ENCODE peak calls at places on chromosomes 16 and 17, in four cellular contexts. B, N, K and W are unnamed samples.

GRCh38 chr17:68613739-68614298 is 12.7 kb upstream of the FAM20A start:
- DNase-seq in B (no peak), K (peak), N (no peak), W (peak)

GRCh38 chr17:73371285-73371684 is 59.5 kb upstream of the CDC42EP4 start:
- DNase-seq in B (no peak), N (peak), K (peak), W (no peak)

GRCh38 chr16:31107465-31107867 is 720 bp upstream of the BCKDK start:
- DNase-seq in N (no peak), B (no peak), K (no peak), W (peak)

GRCh38 chr16:21568502-21569189 is 30.7 kb upstream of the METTL9 start:
- DNase-seq in K (no peak), B (no peak), N (no peak), W (no peak)

GRCh38 chr17:51770031-51770759 is 388.3 kb downstream of the CA10 start:
- DNase-seq in K (no peak), B (no peak), N (no peak), W (no peak)

GRCh38 chr17:37465058-37465616 is 24.6 kb upstream of the DUSP14 start:
- DNase-seq in B (no peak), K (no peak), N (no peak), W (no peak)

GRCh38 chr17:39143552-39144093 is 7.8 kb downstream of the PLXDC1 start:
- DNase-seq in K (no peak), B (no peak), N (no peak), W (no peak)

GRCh38 chr16:50038756-50039529 is 13.9 kb downstream of the CNEP1R1 start:
- DNase-seq in B (peak), N (no peak), K (no peak), W (no peak)

GRCh38 chr17:9982159-9982558 is 77.1 kb upstream of the RCVRN start:
- DNase-seq in K (no peak), N (no peak), B (no peak), W (no peak)

GRCh38 chr17:4297351-4297750 is 33.6 kb upstream of the ANKFY1 start:
- DNase-seq in K (no peak), N (no peak), B (no peak), W (no peak)

GRCh38 chr16:73053379-73054130 is 5.6 kb upstream of the ZFHX3 start:
- DNase-seq in K (peak), N (no peak), B (no peak), W (no peak)

GRCh38 chr16:68517606-68518161 is 21.4 kb upstream of the ZFP90 start:
- DNase-seq in B (no peak), K (no peak), N (no peak), W (no peak)

GRCh38 chr16:68519225-68519745 is 19.8 kb upstream of the ZFP90 start:
- DNase-seq in K (no peak), N (no peak), B (no peak), W (no peak)

GRCh38 chr16:68524069-68524820 is 14.8 kb upstream of the ZFP90 start:
- DNase-seq in K (no peak), B (no peak), N (no peak), W (no peak)

GRCh38 chr16:68526143-68526781 is 12.8 kb upstream of the ZFP90 start:
- DNase-seq in N (no peak), B (no peak), K (no peak), W (no peak)

GRCh38 chr16:68520649-68521086 is 18.4 kb upstream of the ZFP90 start:
- DNase-seq in B (peak), N (peak), K (peak), W (peak)
- H3K4me3 ChIP-seq in B (peak), N (peak), K (peak), W (no peak)

GRCh38 chr17:71966055-71966454 is 154.8 kb upstream of the SOX9 start:
- DNase-seq in K (no peak), B (no peak), N (no peak), W (no peak)

GRCh38 chr17:71963791-71964190 is 157.0 kb upstream of the SOX9 start:
- DNase-seq in B (no peak), K (no peak), N (no peak), W (no peak)

GRCh38 chr17:71964559-71964958 is 156.3 kb upstream of the SOX9 start:
- DNase-seq in B (no peak), K (no peak), N (no peak), W (no peak)

GRCh38 chr17:71966459-71967313 is 154.1 kb upstream of the SOX9 start:
- DNase-seq in B (no peak), K (peak), N (no peak), W (no peak)

GRCh38 chr17:71963341-71963740 is 157.5 kb upstream of the SOX9 start:
- DNase-seq in B (no peak), K (no peak), N (no peak), W (no peak)
- TF ChIP-seq CTCF in B (no peak), K (no peak), N (no peak), W (no peak)

DNA sequence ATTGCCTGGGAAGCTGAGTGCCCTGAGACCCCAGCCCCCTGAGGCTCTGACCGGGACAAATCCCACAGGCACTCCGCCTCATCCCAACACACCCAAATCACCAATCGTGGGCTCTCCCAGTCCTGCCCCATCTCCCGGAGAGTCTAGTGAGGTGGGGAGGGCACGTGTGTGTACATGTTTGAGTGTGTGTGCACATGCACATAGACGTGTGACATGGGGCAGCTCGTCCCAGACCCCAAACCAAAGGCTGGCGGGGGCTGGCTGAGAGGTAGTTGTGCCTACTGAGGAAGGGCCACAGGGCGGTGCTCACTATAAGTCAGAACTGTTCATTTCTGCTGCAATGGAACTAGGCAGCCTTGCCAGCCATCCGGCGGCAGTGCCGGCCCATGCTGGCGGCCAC is 8.6 kb downstream of the SNAI3 start:
- DNase-seq in K (no peak), B (no peak), N (no peak), W (no peak)
- H3K4me3 ChIP-seq in K (no peak), B (no peak), N (no peak), W (no peak)

GRCh38 chr17:28760987-28761562 is 17.3 kb downstream of the TRAF4 start:
- DNase-seq in K (peak), B (no peak), N (no peak), W (no peak)
- TF ChIP-seq CTCF in K (no peak), B (no peak), N (no peak), W (no peak)

DNA sequence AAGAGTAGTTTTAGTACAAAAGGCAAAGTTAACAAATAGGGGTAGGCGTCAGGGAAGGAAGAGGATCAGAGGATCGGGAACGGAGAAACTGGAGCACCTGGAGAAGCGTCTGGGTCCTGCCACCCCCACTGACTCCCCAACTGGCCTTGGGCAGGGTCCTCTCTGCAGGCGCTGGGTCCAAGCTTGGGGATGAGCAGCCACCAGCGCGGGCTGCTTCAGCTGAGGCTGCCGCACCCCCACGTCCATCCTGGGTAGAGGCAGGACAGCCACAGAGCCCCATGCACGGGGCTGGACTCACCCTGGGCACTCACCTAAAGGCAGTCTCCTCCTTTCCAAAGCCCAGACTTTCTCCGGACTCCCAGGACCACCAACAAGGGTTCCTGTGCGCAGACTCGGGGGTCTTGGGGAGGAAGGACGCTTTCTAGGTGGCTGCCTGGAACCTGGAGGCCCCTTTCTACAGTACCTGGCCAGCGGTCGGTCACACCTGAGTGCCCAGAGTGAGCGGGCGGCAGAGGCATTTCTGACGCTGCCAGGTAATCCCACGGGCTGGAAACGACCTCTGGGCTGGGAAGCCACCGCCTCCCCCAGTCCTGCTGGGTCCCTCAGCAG is 1.1 kb downstream of the HS3ST6 start:
- DNase-seq in N (no peak), K (no peak), B (no peak), W (no peak)
- H3K4me3 ChIP-seq in N (peak), K (no peak), B (no peak), W (no peak)

GRCh38 chr17:78828470-78829185 is 12.0 kb downstream of the USP36 start:
- DNase-seq in K (peak), N (no peak), B (no peak), W (no peak)
- TF ChIP-seq CTCF in K (peak), N (peak), B (no peak), W (peak)